ENCODE peak calls at places on chromosomes 13 and 19, in nine cellular contexts. Q is chondrocyte; C is psoas muscle; F is left lung; Z is tibial nerve; T is Daoy; E is mucosa of descending colon; G is HS-5; R is CD4-positive, alpha-beta T cell. P is an unnamed sample.

GRCh38 chr19:47230921-47231214 is at the start of gene BBC3:
- DNase-seq in C (no peak), Q (no peak), E (no peak), T (no peak), F (no peak), Z (no peak), R (no peak), G (no peak), P (no peak)

GRCh38 chr19:34967551-34967950 is 3.5 kb upstream of the ZNF792 start:
- DNase-seq in T (no peak), F (no peak), C (no peak), Z (no peak), E (no peak), G (no peak), R (no peak), Q (no peak), P (no peak)

GRCh38 chr13:80361883-80362327 is 21.0 kb upstream of the SPRY2 start:
- DNase-seq in T (no peak), E (no peak), C (no peak), Z (no peak), G (no peak), F (no peak), Q (no peak), R (no peak), P (no peak)

GRCh38 chr13:30033681-30034447 is 183.4 kb upstream of the UBL3 start:
- DNase-seq in R (no peak), Z (no peak), C (no peak), G (peak), Q (no peak), E (no peak), T (peak), F (no peak), P (no peak)

GRCh38 chr13:99275093-99275469 is 16.9 kb upstream of the GPR18 start:
- DNase-seq in T (peak), C (no peak), Q (no peak), F (no peak), G (no peak), E (peak), Z (no peak), R (no peak), P (no peak)

GRCh38 chr13:99380921-99381645 is 73.9 kb upstream of the GPR183 start:
- DNase-seq in Z (no peak), Q (no peak), F (no peak), E (no peak), T (no peak), G (no peak), C (no peak), R (peak), P (no peak)

GRCh38 chr19:28239270-28239669 is 973.7 kb downstream of the UQCRFS1 start:
- DNase-seq in G (no peak), Q (no peak), E (no peak), C (no peak), T (peak), F (no peak), Z (no peak), R (no peak), P (no peak)

GRCh38 chr19:11091343-11092153 is 2.3 kb downstream of the LDLR start:
- DNase-seq in F (peak), T (peak), C (peak), G (peak), R (peak), E (peak), Z (peak), Q (no peak), P (no peak)

GRCh38 chr13:28137556-28137955 is 789 bp upstream of the PAN3 start:
- DNase-seq in F (no peak), T (no peak), G (no peak), C (no peak), R (no peak), Q (no peak), Z (no peak), E (no peak), P (no peak)

GRCh38 chr13:28716511-28716910 is 2.3 kb downstream of the SLC46A3 start:
- DNase-seq in E (peak), R (no peak), Z (no peak), C (no peak), T (peak), Q (no peak), G (no peak), F (peak), P (peak)

GRCh38 chr13:94556646-94557045 is 39.3 kb downstream of the TGDS start:
- DNase-seq in F (no peak), Z (no peak), G (no peak), R (no peak), E (no peak), T (no peak), Q (no peak), C (no peak), P (no peak)

GRCh38 chr13:23889598-23890224 is 511 bp upstream of the MIPEP start:
- DNase-seq in F (no peak), Z (no peak), G (no peak), Q (no peak), E (no peak), R (no peak), T (peak), C (no peak), P (no peak)

GRCh38 chr13:98970293-98970692 is 7.6 kb downstream of the DOCK9 start:
- DNase-seq in Z (no peak), G (no peak), F (peak), Q (no peak), E (no peak), R (no peak), T (no peak), C (no peak), P (no peak)

P was measured in right cardiac atrium.